ENCODE peak calls at places on chromosomes 11 and 22, in eight cellular contexts. D is GM12865; S is stimulated activated CD4-positive, alpha-beta T cell treated with anti-CD3 and anti-CD28 coated beads, Interleukin-4, amount 100 ng/mL, for 4 hours; B is upper lobe of right lung; T is WTC11; Q is aorta; R is thoracic aorta; O is stimulated activated CD8-positive, alpha-beta memory T cell treated with anti-CD3 and anti-CD28 coated beads, Interleukin-2, amount 100 ng/mL, for 48 hours. C is an unnamed sample.
A peak's percentile ranks its signal among the peaks of the same experiment; 100 is the strongest.

GRCh38 chr11:45152740-45153595 is 6.5 kb downstream of the PRDM11 start:
- DNase-seq in D (no peak), T (no peak), S (no peak), Q (no peak), B (no peak), R (no peak), O (no peak), C (peak; percentile 11)

GRCh38 chr11:122154227-122154626 is 38.2 kb upstream of the BLID start:
- DNase-seq in S (no peak), Q (no peak), R (no peak), D (no peak), T (no peak), B (no peak), O (no peak), C (no peak)

GRCh38 chr22:28779833-28780232 is 7.3 kb downstream of the CCDC117 start:
- DNase-seq in S (no peak), T (no peak), R (no peak), Q (no peak), B (no peak), D (no peak), O (no peak), C (no peak)

GRCh38 chr22:38731703-38732161 is 24.1 kb downstream of the SUN2 start:
- DNase-seq in O (no peak), D (no peak), Q (peak; percentile 34), R (no peak), B (peak; percentile 61), T (no peak), S (no peak), C (peak; percentile 32)

GRCh38 chr11:125724125-125724524 is 22.0 kb upstream of the PATE1 start:
- DNase-seq in T (no peak), D (no peak), O (no peak), S (no peak), Q (no peak), B (no peak), R (no peak), C (no peak)

GRCh38 chr11:84465040-84465439 is 1162.1 kb downstream of the DLG2 start:
- DNase-seq in T (no peak), S (no peak), R (no peak), D (no peak), O (no peak), Q (no peak), B (no peak), C (no peak)

GRCh38 chr11:66992041-66992440 is 16.9 kb downstream of the C11orf86 start:
- DNase-seq in O (no peak), B (no peak), Q (no peak), R (no peak), D (no peak), S (no peak), T (no peak), C (no peak)

GRCh38 chr22:36252754-36253522 is at the start of gene APOL1:
- DNase-seq in O (peak; percentile 36), B (peak; percentile 74), Q (peak; percentile 70), T (no peak), D (peak; percentile 73), S (no peak), R (no peak), C (no peak)

GRCh38 chr11:79121351-79121750 is 319.5 kb downstream of the TENM4 start:
- DNase-seq in B (no peak), D (no peak), T (no peak), O (no peak), Q (no peak), S (no peak), R (no peak), C (no peak)

GRCh38 chr11:31779268-31779879 is 31.7 kb downstream of the PAX6 start:
- DNase-seq in Q (no peak), O (no peak), D (no peak), S (no peak), B (no peak), T (no peak), R (no peak), C (no peak)

GRCh38 chr11:134033696-134034491 is 35.0 kb upstream of the JAM3 start:
- DNase-seq in R (peak; percentile 64), T (peak; percentile 83), O (peak; percentile 50), Q (peak; percentile 93), S (peak; percentile 54), B (peak; percentile 81), D (peak; percentile 19), C (peak; percentile 49)

GRCh38 chr11:104337273-104337672 is 173.3 kb upstream of the PDGFD start:
- DNase-seq in O (no peak), B (no peak), Q (no peak), S (no peak), D (no peak), R (no peak), T (no peak), C (no peak)

GRCh38 chr22:50737728-50738648 is at the start of gene ACR:
- DNase-seq in R (no peak), Q (no peak), D (no peak), O (no peak), S (no peak), T (peak; percentile 6), B (peak; percentile 53), C (no peak)

GRCh38 chr11:27076121-27076589 is 35.5 kb downstream of the BBOX1 start:
- DNase-seq in T (no peak), B (no peak), Q (no peak), O (no peak), D (no peak), S (no peak), R (no peak), C (no peak)

GRCh38 chr11:96167233-96167632 is 175.8 kb downstream of the MAML2 start:
- DNase-seq in D (no peak), Q (no peak), T (no peak), R (no peak), S (no peak), B (no peak), O (no peak), C (no peak)

GRCh38 chr11:76637491-76638266 is 32.9 kb downstream of the LRRC32 start:
- DNase-seq in T (no peak), Q (peak; percentile 85), R (no peak), B (peak; percentile 75), S (no peak), D (peak; percentile 88), O (no peak), C (no peak)

GRCh38 chr11:21710791-21711190 is 482.1 kb upstream of the ANO5 start:
- DNase-seq in O (no peak), T (no peak), R (no peak), Q (no peak), D (no peak), S (no peak), B (no peak), C (no peak)

GRCh38 chr22:30270841-30271240 is 4.2 kb upstream of the OSM start:
- DNase-seq in T (no peak), D (no peak), R (no peak), S (no peak), Q (peak; percentile 94), B (peak; percentile 90), O (no peak), C (no peak)

GRCh38 chr22:26416670-26417270 is 12.3 kb upstream of the ASPHD2 start:
- DNase-seq in T (peak; percentile 58), S (no peak), R (no peak), Q (no peak), D (no peak), O (no peak), B (no peak), C (no peak)

GRCh38 chr11:123235117-123235686 is 40.2 kb upstream of the CLMP start:
- DNase-seq in O (peak; percentile 26), S (peak; percentile 46), R (peak; percentile 13), D (peak; percentile 41), Q (peak; percentile 57), B (no peak), T (peak; percentile 75), C (peak; percentile 62)

GRCh38 chr11:19374189-19374588 is 133.4 kb upstream of the E2F8 start:
- DNase-seq in T (no peak), D (no peak), B (no peak), O (no peak), Q (no peak), R (no peak), S (no peak), C (no peak)

GRCh38 chr11:69641681-69642548 is 959 bp downstream of the CCND1 start:
- DNase-seq in R (no peak), O (no peak), T (no peak), D (no peak), B (peak; percentile 66), S (no peak), Q (peak; percentile 53), C (no peak)

GRCh38 chr22:47138898-47139789 is 376.7 kb downstream of the TBC1D22A start:
- DNase-seq in D (no peak), R (no peak), T (no peak), O (no peak), Q (no peak), B (no peak), S (no peak), C (no peak)

C was measured in activated CD4-positive, CD25-positive, alpha-beta regulatory T cell treated with anti-CD3 and anti-CD28 coated beads, Interleukin-2, amount 50 U/mL, for 72 hours.